ENCODE peak calls at places on chromosomes 12 and 14, in five cellular contexts. One of them, this sample, is unnamed. For H3K4me1, the result is how much of the 10 kb centered on the place peaks cover.

GRCh38 chr12:94207467-94208432 is 59.4 kb downstream of the PLXNC1 start:
- DNase-seq in breast epithelium: no peak
- DNase-seq in heart left ventricle: no peak
- DNase-seq in HepG2: no peak
- DNase-seq in ovary: no peak
- DNase-seq in this sample: no peak

GRCh38 chr12:64691793-64692583 is 67.2 kb downstream of the GNS start:
- DNase-seq in HepG2: no peak
- DNase-seq in breast epithelium: no peak
- DNase-seq in heart left ventricle: no peak
- DNase-seq in ovary: no peak
- DNase-seq in this sample: no peak

GRCh38 chr12:80373666-80374065 is 70.4 kb upstream of the PTPRQ start:
- DNase-seq in HepG2: no peak
- DNase-seq in heart left ventricle: no peak
- DNase-seq in breast epithelium: no peak
- DNase-seq in ovary: no peak
- DNase-seq in this sample: no peak

GRCh38 chr14:56299306-56299984 is 181.2 kb downstream of the PELI2 start:
- DNase-seq in HepG2: no peak
- DNase-seq in breast epithelium: no peak
- DNase-seq in ovary: no peak
- DNase-seq in heart left ventricle: no peak
- DNase-seq in this sample: no peak

GRCh38 chr12:65152012-65152411 is 17.4 kb upstream of the LEMD3 start:
- DNase-seq in HepG2: peak
- DNase-seq in ovary: no peak
- DNase-seq in breast epithelium: no peak
- DNase-seq in heart left ventricle: no peak
- DNase-seq in this sample: no peak

GRCh38 chr12:49013403-49013802 is 5.2 kb downstream of the PRKAG1 start:
- DNase-seq in ovary: no peak
- DNase-seq in breast epithelium: no peak
- DNase-seq in heart left ventricle: peak
- DNase-seq in HepG2: no peak
- DNase-seq in this sample: no peak

GRCh38 chr14:24859559-24859958 is 190.4 kb downstream of the STXBP6 start:
- DNase-seq in ovary: no peak
- DNase-seq in HepG2: no peak
- DNase-seq in breast epithelium: no peak
- DNase-seq in heart left ventricle: no peak
- DNase-seq in this sample: no peak

GRCh38 chr12:40921563-40922163 is 229.4 kb downstream of the CNTN1 start:
- DNase-seq in HepG2: peak
- DNase-seq in breast epithelium: no peak
- DNase-seq in heart left ventricle: no peak
- DNase-seq in ovary: no peak
- DNase-seq in this sample: no peak

GRCh38 chr14:38505221-38506095 is 249.6 kb upstream of the CLEC14A start:
- DNase-seq in breast epithelium: no peak
- DNase-seq in HepG2: no peak
- DNase-seq in ovary: no peak
- DNase-seq in heart left ventricle: no peak
- DNase-seq in this sample: no peak

GRCh38 chr12:52238206-52238840 is 5.3 kb downstream of the KRT7 start:
- DNase-seq in breast epithelium: no peak
- DNase-seq in heart left ventricle: no peak
- DNase-seq in ovary: no peak
- DNase-seq in HepG2: no peak
- DNase-seq in this sample: no peak

GRCh38 chr12:19404232-19404880 is 34.9 kb upstream of the AEBP2 start:
- DNase-seq in breast epithelium: no peak
- DNase-seq in HepG2: no peak
- DNase-seq in heart left ventricle: no peak
- DNase-seq in ovary: no peak
- DNase-seq in this sample: no peak

GRCh38 chr14:72975776-72976175 is 49.5 kb downstream of the DCAF4 start:
- DNase-seq in breast epithelium: no peak
- DNase-seq in HepG2: peak
- DNase-seq in heart left ventricle: no peak
- DNase-seq in ovary: no peak
- DNase-seq in this sample: no peak

DNA sequence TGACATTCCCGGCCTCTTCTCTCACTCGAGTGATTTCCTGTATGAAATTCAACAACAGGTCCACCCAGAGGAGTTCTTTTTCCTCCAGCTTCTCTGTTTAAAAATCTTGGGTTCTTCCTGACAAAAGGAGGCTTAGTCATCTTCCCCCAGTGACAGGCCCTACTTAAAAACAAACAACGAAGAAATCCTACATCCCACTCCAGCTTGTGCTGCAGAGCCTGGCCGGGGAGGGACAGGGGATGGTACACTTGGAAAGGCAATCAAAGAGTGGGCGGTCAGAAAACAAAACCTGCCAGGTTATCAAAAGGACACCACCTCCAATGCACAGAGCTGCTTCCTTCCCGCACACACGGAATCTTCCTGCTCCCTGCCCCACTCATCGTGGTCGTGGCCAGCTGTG is 101.3 kb downstream of the CACNA1C start:
- DNase-seq in breast epithelium: no peak
- DNase-seq in ovary: no peak
- DNase-seq in HepG2: no peak
- DNase-seq in heart left ventricle: no peak
- DNase-seq in this sample: no peak
- H3K4me1 ChIP-seq in breast epithelium: under half
- H3K4me1 ChIP-seq in ovary: under half
- H3K4me1 ChIP-seq in HepG2: under half
- H3K4me1 ChIP-seq in heart left ventricle: half or more
- H3K4me1 ChIP-seq in this sample: under half

GRCh38 chr12:30696486-30696885 is 817 bp upstream of the IPO8 start:
- DNase-seq in ovary: peak
- DNase-seq in HepG2: no peak
- DNase-seq in breast epithelium: no peak
- DNase-seq in heart left ventricle: no peak
- DNase-seq in this sample: no peak

GRCh38 chr12:30694971-30695326 is 720 bp downstream of the IPO8 start:
- DNase-seq in HepG2: peak
- DNase-seq in ovary: peak
- DNase-seq in heart left ventricle: no peak
- DNase-seq in breast epithelium: no peak
- DNase-seq in this sample: peak

GRCh38 chr12:30694412-30694955 is 1.2 kb downstream of the IPO8 start:
- DNase-seq in breast epithelium: no peak
- DNase-seq in heart left ventricle: no peak
- DNase-seq in HepG2: no peak
- DNase-seq in ovary: no peak
- DNase-seq in this sample: no peak

GRCh38 chr12:30696103-30696408 is 387 bp upstream of the IPO8 start:
- DNase-seq in ovary: no peak
- DNase-seq in HepG2: no peak
- DNase-seq in heart left ventricle: no peak
- DNase-seq in breast epithelium: no peak
- DNase-seq in this sample: no peak

GRCh38 chr12:30695327-30696102 is at the start of gene IPO8:
- DNase-seq in HepG2: peak
- DNase-seq in ovary: peak
- DNase-seq in heart left ventricle: peak
- DNase-seq in breast epithelium: peak
- DNase-seq in this sample: peak
- TF ChIP-seq POLR2A in HepG2: peak
- TF ChIP-seq POLR2A in ovary: peak
- TF ChIP-seq POLR2A in heart left ventricle: no peak
- TF ChIP-seq POLR2A in breast epithelium: no peak
- TF ChIP-seq POLR2A in this sample: peak

GRCh38 chr12:54162741-54163140 is 26.0 kb downstream of the SMUG1 start:
- DNase-seq in heart left ventricle: no peak
- DNase-seq in breast epithelium: no peak
- DNase-seq in ovary: no peak
- DNase-seq in HepG2: no peak
- DNase-seq in this sample: no peak
- H3K4me1 ChIP-seq in heart left ventricle: under half
- H3K4me1 ChIP-seq in breast epithelium: under half
- H3K4me1 ChIP-seq in ovary: under half
- H3K4me1 ChIP-seq in HepG2: under half
- H3K4me1 ChIP-seq in this sample: under half

GRCh38 chr12:14272954-14273910 is 92.2 kb upstream of the ATF7IP start:
- DNase-seq in heart left ventricle: no peak
- DNase-seq in ovary: no peak
- DNase-seq in HepG2: no peak
- DNase-seq in breast epithelium: no peak
- DNase-seq in this sample: peak
- TF ChIP-seq POLR2A in heart left ventricle: no peak
- TF ChIP-seq POLR2A in ovary: no peak
- TF ChIP-seq POLR2A in HepG2: no peak
- TF ChIP-seq POLR2A in breast epithelium: no peak
- TF ChIP-seq POLR2A in this sample: no peak